ENCODE peak calls at places on chromosomes 4 and X, in five cellular contexts. P is activated naive CD4-positive, alpha-beta T cell treated with anti-CD3 and anti-CD28 coated beads, Interleukin-2, amount 50 U/mL, for 72 hours; X is nephron progenitor cell; N is AG04450; K is NCI-H2081. C is an unnamed sample.

GRCh38 chr4:85391568-85392410 is 83.2 kb upstream of the ARHGAP24 start:
- DNase-seq in P (no peak), X (no peak), N (no peak), K (no peak), C (no peak)

GRCh38 chr4:61202638-61203495 is 2.7 kb downstream of the ADGRL3 start:
- DNase-seq in P (no peak), X (peak; percentile 42), N (no peak), K (peak; percentile 49), C (no peak)

GRCh38 chr4:6377626-6378492 is 94.6 kb downstream of the PPP2R2C start:
- DNase-seq in P (no peak), X (no peak), N (no peak), K (no peak), C (no peak)

GRCh38 chr4:8099981-8100464 is 58.6 kb downstream of the ABLIM2 start:
- DNase-seq in P (no peak), X (no peak), N (no peak), K (no peak), C (no peak)

GRCh38 chr4:187354740-187355139 is 631.1 kb upstream of the FAT1 start:
- DNase-seq in P (no peak), X (no peak), N (no peak), K (no peak), C (no peak)

GRCh38 chrX:19956923-19957322 is 33.9 kb downstream of the BCLAF3 start:
- DNase-seq in P (no peak), X (no peak), N (no peak), K (no peak), C (no peak)

GRCh38 chrX:65596270-65596669 is 61.7 kb upstream of the LAS1L start:
- DNase-seq in P (no peak), X (no peak), N (no peak), K (no peak), C (no peak)

GRCh38 chrX:95875661-95876060 is 809.0 kb upstream of the DIAPH2 start:
- DNase-seq in P (no peak), X (no peak), N (no peak), K (no peak), C (no peak)